ENCODE peak calls at places on chromosomes 7 and 10, in seven cellular contexts. E is T-cell, X is fibroblast of mammary gland, Q is astrocyte of the spinal cord, A is activated T-helper 1 cell treated with Interleukin-2 at 50 U/mL for 16 hours, U is NT2/D1, S is natural killer cell. N is an unnamed sample.

GRCh38 chr10:74208081-74208480 is 57.1 kb downstream of the ADK start:
- DNase-seq in E (no peak), X (no peak), Q (no peak), A (no peak), U (no peak), S (no peak), N (no peak)

GRCh38 chr10:125624800-125625199 is 58.2 kb downstream of the TEX36 start:
- DNase-seq in E (no peak), X (no peak), Q (no peak), A (no peak), U (no peak), S (no peak), N (no peak)

GRCh38 chr10:84397735-84398144 is 69.4 kb downstream of the CCSER2 start:
- DNase-seq in E (no peak), X (no peak), Q (no peak), A (no peak), U (no peak), S (no peak), N (no peak)

GRCh38 chr7:50697686-50698085 is 85.0 kb downstream of the GRB10 start:
- DNase-seq in E (no peak), X (no peak), Q (no peak), A (no peak), U (no peak), S (no peak), N (peak)

GRCh38 chr10:97940534-97940933 is 89.9 kb downstream of the CRTAC1 start:
- DNase-seq in E (no peak), X (no peak), Q (no peak), A (no peak), U (no peak), S (no peak), N (no peak)

GRCh38 chr7:124996778-124997177 is 67.2 kb upstream of the POT1 start:
- DNase-seq in E (no peak), X (no peak), Q (no peak), A (no peak), U (no peak), S (no peak), N (no peak)

GRCh38 chr10:92691042-92691590 is 1.4 kb downstream of the HHEX start:
- DNase-seq in E (no peak), X (no peak), Q (no peak), A (no peak), U (no peak), S (no peak), N (peak)

GRCh38 chr7:69856991-69857390 is 258.7 kb downstream of the AUTS2 start:
- DNase-seq in E (no peak), X (no peak), Q (no peak), A (no peak), U (no peak), S (no peak), N (no peak)

N was measured in HL-60.